ENCODE peak calls at places on chromosomes 1 and 21, in nine cellular contexts. One of them, this sample, is unnamed.

GRCh38 chr1:173424786-173425407 is 52.2 kb upstream of the PRDX6 start:
- DNase-seq in cardiac fibroblast: no peak
- DNase-seq in AG09319: no peak
- DNase-seq in tibial nerve: no peak
- DNase-seq in MM.1S: no peak
- DNase-seq in HFFc6: peak
- DNase-seq in fibroblast of pulmonary artery: no peak
- DNase-seq in AG04449: no peak
- DNase-seq in transverse colon: peak
- DNase-seq in this sample: no peak

GRCh38 chr1:240107058-240107684 is 15.5 kb downstream of the FMN2 start:
- DNase-seq in cardiac fibroblast: no peak
- DNase-seq in AG09319: no peak
- DNase-seq in tibial nerve: no peak
- DNase-seq in MM.1S: no peak
- DNase-seq in HFFc6: peak
- DNase-seq in fibroblast of pulmonary artery: peak
- DNase-seq in AG04449: no peak
- DNase-seq in transverse colon: no peak
- DNase-seq in this sample: no peak

GRCh38 chr1:226222686-226223085 is 778 bp upstream of the MIXL1 start:
- DNase-seq in cardiac fibroblast: no peak
- DNase-seq in AG09319: no peak
- DNase-seq in tibial nerve: no peak
- DNase-seq in MM.1S: no peak
- DNase-seq in HFFc6: no peak
- DNase-seq in fibroblast of pulmonary artery: no peak
- DNase-seq in AG04449: no peak
- DNase-seq in transverse colon: no peak
- DNase-seq in this sample: no peak

GRCh38 chr1:61254629-61255323 is 172.4 kb downstream of the NFIA start:
- DNase-seq in cardiac fibroblast: peak
- DNase-seq in AG09319: no peak
- DNase-seq in tibial nerve: peak
- DNase-seq in MM.1S: no peak
- DNase-seq in HFFc6: peak
- DNase-seq in fibroblast of pulmonary artery: peak
- DNase-seq in AG04449: no peak
- DNase-seq in transverse colon: no peak
- DNase-seq in this sample: no peak

GRCh38 chr1:77642196-77642595 is 40.3 kb downstream of the ZZZ3 start:
- DNase-seq in cardiac fibroblast: peak
- DNase-seq in AG09319: no peak
- DNase-seq in tibial nerve: no peak
- DNase-seq in MM.1S: no peak
- DNase-seq in HFFc6: no peak
- DNase-seq in fibroblast of pulmonary artery: peak
- DNase-seq in AG04449: no peak
- DNase-seq in transverse colon: no peak
- DNase-seq in this sample: no peak

GRCh38 chr1:52603301-52603675 is 1.1 kb downstream of the GPX7 start:
- DNase-seq in cardiac fibroblast: peak
- DNase-seq in AG09319: no peak
- DNase-seq in tibial nerve: no peak
- DNase-seq in MM.1S: no peak
- DNase-seq in HFFc6: no peak
- DNase-seq in fibroblast of pulmonary artery: no peak
- DNase-seq in AG04449: no peak
- DNase-seq in transverse colon: no peak
- DNase-seq in this sample: no peak

GRCh38 chr1:23385119-23385621 is 15.5 kb upstream of the ZNF436 start:
- DNase-seq in cardiac fibroblast: peak
- DNase-seq in AG09319: no peak
- DNase-seq in tibial nerve: no peak
- DNase-seq in MM.1S: no peak
- DNase-seq in HFFc6: no peak
- DNase-seq in fibroblast of pulmonary artery: peak
- DNase-seq in AG04449: no peak
- DNase-seq in transverse colon: no peak
- DNase-seq in this sample: no peak

GRCh38 chr1:1680912-1681273 is 11.7 kb downstream of the SLC35E2B start:
- DNase-seq in cardiac fibroblast: no peak
- DNase-seq in AG09319: no peak
- DNase-seq in tibial nerve: no peak
- DNase-seq in MM.1S: no peak
- DNase-seq in HFFc6: no peak
- DNase-seq in fibroblast of pulmonary artery: no peak
- DNase-seq in AG04449: no peak
- DNase-seq in transverse colon: peak
- DNase-seq in this sample: peak

GRCh38 chr1:154386643-154387352 is 18.3 kb upstream of the IL6R start:
- DNase-seq in cardiac fibroblast: peak
- DNase-seq in AG09319: no peak
- DNase-seq in tibial nerve: no peak
- DNase-seq in MM.1S: no peak
- DNase-seq in HFFc6: no peak
- DNase-seq in fibroblast of pulmonary artery: no peak
- DNase-seq in AG04449: no peak
- DNase-seq in transverse colon: peak
- DNase-seq in this sample: no peak

GRCh38 chr1:198295186-198295585 is 138.4 kb downstream of the NEK7 start:
- DNase-seq in cardiac fibroblast: no peak
- DNase-seq in AG09319: no peak
- DNase-seq in tibial nerve: no peak
- DNase-seq in MM.1S: no peak
- DNase-seq in HFFc6: no peak
- DNase-seq in fibroblast of pulmonary artery: no peak
- DNase-seq in AG04449: no peak
- DNase-seq in transverse colon: no peak
- DNase-seq in this sample: no peak

GRCh38 chr1:244461254-244462071 is at the start of gene CATSPERE:
- DNase-seq in cardiac fibroblast: peak
- DNase-seq in AG09319: peak
- DNase-seq in tibial nerve: peak
- DNase-seq in MM.1S: peak
- DNase-seq in HFFc6: peak
- DNase-seq in fibroblast of pulmonary artery: peak
- DNase-seq in AG04449: no peak
- DNase-seq in transverse colon: peak
- DNase-seq in this sample: peak

GRCh38 chr1:204177133-204177532 is 11.0 kb upstream of the REN start:
- DNase-seq in cardiac fibroblast: no peak
- DNase-seq in AG09319: no peak
- DNase-seq in tibial nerve: no peak
- DNase-seq in MM.1S: no peak
- DNase-seq in HFFc6: no peak
- DNase-seq in fibroblast of pulmonary artery: no peak
- DNase-seq in AG04449: no peak
- DNase-seq in transverse colon: no peak
- DNase-seq in this sample: no peak

GRCh38 chr1:27807385-27807784 is 23.2 kb upstream of the PPP1R8 start:
- DNase-seq in cardiac fibroblast: peak
- DNase-seq in AG09319: no peak
- DNase-seq in tibial nerve: no peak
- DNase-seq in MM.1S: no peak
- DNase-seq in HFFc6: no peak
- DNase-seq in fibroblast of pulmonary artery: peak
- DNase-seq in AG04449: no peak
- DNase-seq in transverse colon: no peak
- DNase-seq in this sample: no peak

GRCh38 chr1:94592566-94592920 is 51.0 kb upstream of the F3 start:
- DNase-seq in cardiac fibroblast: no peak
- DNase-seq in AG09319: no peak
- DNase-seq in tibial nerve: no peak
- DNase-seq in MM.1S: no peak
- DNase-seq in HFFc6: no peak
- DNase-seq in fibroblast of pulmonary artery: no peak
- DNase-seq in AG04449: no peak
- DNase-seq in transverse colon: no peak
- DNase-seq in this sample: no peak

GRCh38 chr1:177471244-177471643 is 300.5 kb downstream of the BRINP2 start:
- DNase-seq in cardiac fibroblast: peak
- DNase-seq in AG09319: no peak
- DNase-seq in tibial nerve: no peak
- DNase-seq in MM.1S: no peak
- DNase-seq in HFFc6: no peak
- DNase-seq in fibroblast of pulmonary artery: peak
- DNase-seq in AG04449: no peak
- DNase-seq in transverse colon: no peak
- DNase-seq in this sample: no peak

GRCh38 chr1:117339866-117340357 is 27.3 kb upstream of the MAN1A2 start:
- DNase-seq in cardiac fibroblast: peak
- DNase-seq in AG09319: peak
- DNase-seq in tibial nerve: no peak
- DNase-seq in MM.1S: peak
- DNase-seq in HFFc6: peak
- DNase-seq in fibroblast of pulmonary artery: peak
- DNase-seq in AG04449: no peak
- DNase-seq in transverse colon: peak
- DNase-seq in this sample: no peak

DNA sequence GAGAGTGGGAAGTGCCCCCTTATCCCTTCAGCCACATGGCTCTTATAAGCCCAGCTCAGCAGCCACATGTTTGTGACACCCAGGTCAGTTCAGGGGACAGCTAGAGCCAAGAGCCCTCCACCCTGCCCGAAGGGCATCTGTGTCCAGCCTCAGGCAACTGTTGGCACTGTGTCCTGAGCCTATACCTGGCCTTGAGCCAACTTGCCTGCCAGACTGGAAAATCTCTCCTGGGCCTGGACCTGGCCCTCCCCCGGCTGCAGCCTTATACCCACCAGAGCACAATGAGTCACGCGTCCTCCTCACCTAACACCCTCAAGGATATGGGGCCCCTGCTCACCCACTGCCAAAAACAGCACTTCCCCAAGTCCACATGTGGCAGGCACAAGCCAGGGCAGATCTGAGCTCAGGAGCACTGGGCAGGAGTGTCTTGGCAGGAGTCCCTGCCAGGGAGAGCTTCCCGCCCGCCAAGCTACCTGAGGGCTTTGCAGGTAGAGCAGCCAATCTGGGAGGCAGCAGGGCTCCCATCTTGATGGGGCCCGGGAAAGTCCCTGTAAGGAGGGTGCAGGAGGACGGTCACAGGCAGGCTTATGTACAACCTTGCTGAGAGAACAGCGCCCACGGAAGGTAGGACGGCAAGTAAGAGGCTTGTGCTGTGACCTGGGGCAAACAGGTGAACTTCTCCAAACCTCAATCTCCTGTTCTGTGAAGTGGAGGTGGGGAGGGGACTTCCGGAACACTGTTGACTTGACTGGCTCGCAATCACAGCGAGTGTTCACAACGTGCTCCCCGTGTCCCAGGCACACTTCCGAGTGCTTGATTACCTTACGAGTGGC is 19.8 kb upstream of the HSPG2 start:
- DNase-seq in cardiac fibroblast: peak
- DNase-seq in AG09319: no peak
- DNase-seq in tibial nerve: no peak
- DNase-seq in MM.1S: no peak
- DNase-seq in HFFc6: no peak
- DNase-seq in fibroblast of pulmonary artery: peak
- DNase-seq in AG04449: no peak
- DNase-seq in transverse colon: peak
- DNase-seq in this sample: peak
- TF ChIP-seq CTCF in cardiac fibroblast: no peak
- TF ChIP-seq CTCF in AG09319: no peak
- TF ChIP-seq CTCF in tibial nerve: no peak
- TF ChIP-seq CTCF in MM.1S: no peak
- TF ChIP-seq CTCF in HFFc6: no peak
- TF ChIP-seq CTCF in fibroblast of pulmonary artery: no peak
- TF ChIP-seq CTCF in AG04449: no peak
- TF ChIP-seq CTCF in transverse colon: no peak
- TF ChIP-seq CTCF in this sample: no peak

GRCh38 chr21:16307256-16307655 is 577.5 kb downstream of the USP25 start:
- DNase-seq in cardiac fibroblast: no peak
- DNase-seq in AG09319: no peak
- DNase-seq in tibial nerve: no peak
- DNase-seq in MM.1S: no peak
- DNase-seq in HFFc6: no peak
- DNase-seq in fibroblast of pulmonary artery: no peak
- DNase-seq in AG04449: no peak
- DNase-seq in transverse colon: no peak
- DNase-seq in this sample: no peak
- TF ChIP-seq CTCF in cardiac fibroblast: no peak
- TF ChIP-seq CTCF in AG09319: no peak
- TF ChIP-seq CTCF in tibial nerve: no peak
- TF ChIP-seq CTCF in MM.1S: no peak
- TF ChIP-seq CTCF in HFFc6: no peak
- TF ChIP-seq CTCF in fibroblast of pulmonary artery: no peak
- TF ChIP-seq CTCF in AG04449: no peak
- TF ChIP-seq CTCF in transverse colon: no peak
- TF ChIP-seq CTCF in this sample: no peak

DNA sequence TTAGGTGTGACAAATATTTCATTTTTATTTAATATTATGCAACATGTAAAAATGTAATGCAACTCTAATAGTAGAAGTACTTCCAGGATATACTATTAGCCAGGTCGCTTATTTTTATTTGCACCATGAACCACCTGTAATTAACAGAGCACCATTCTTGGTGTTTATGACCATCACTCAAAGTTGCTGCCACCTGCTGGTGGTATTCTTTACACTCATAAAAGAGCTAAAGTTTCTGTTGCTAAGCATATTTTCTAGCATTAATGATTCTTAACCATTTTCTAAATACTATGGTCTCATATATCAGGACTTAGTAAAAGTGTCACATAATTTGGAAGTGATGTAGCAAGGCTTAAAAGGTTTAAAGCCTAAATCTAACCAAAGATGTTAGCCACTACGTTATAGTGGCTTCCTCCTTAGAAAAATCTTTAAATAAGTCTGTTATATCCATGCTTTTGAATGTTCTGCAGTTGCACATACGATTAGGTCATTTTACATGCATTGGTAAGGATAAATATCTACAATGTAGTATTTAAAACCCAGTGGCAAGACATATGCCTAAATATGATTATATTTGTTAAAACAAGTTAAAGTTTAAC is 244.5 kb downstream of the NEGR1 start:
- DNase-seq in cardiac fibroblast: peak
- DNase-seq in AG09319: peak
- DNase-seq in tibial nerve: peak
- DNase-seq in MM.1S: peak
- DNase-seq in HFFc6: peak
- DNase-seq in fibroblast of pulmonary artery: peak
- DNase-seq in AG04449: no peak
- DNase-seq in transverse colon: peak
- DNase-seq in this sample: no peak
- TF ChIP-seq CTCF in cardiac fibroblast: peak
- TF ChIP-seq CTCF in AG09319: peak
- TF ChIP-seq CTCF in tibial nerve: peak
- TF ChIP-seq CTCF in MM.1S: peak
- TF ChIP-seq CTCF in HFFc6: peak
- TF ChIP-seq CTCF in fibroblast of pulmonary artery: peak
- TF ChIP-seq CTCF in AG04449: peak
- TF ChIP-seq CTCF in transverse colon: peak
- TF ChIP-seq CTCF in this sample: peak

GRCh38 chr1:65577278-65577677 is 156.8 kb downstream of the LEPR start:
- DNase-seq in cardiac fibroblast: no peak
- DNase-seq in AG09319: no peak
- DNase-seq in tibial nerve: no peak
- DNase-seq in MM.1S: no peak
- DNase-seq in HFFc6: no peak
- DNase-seq in fibroblast of pulmonary artery: no peak
- DNase-seq in AG04449: no peak
- DNase-seq in transverse colon: no peak
- DNase-seq in this sample: no peak

GRCh38 chr1:65584399-65584798 is 163.9 kb downstream of the LEPR start:
- DNase-seq in cardiac fibroblast: no peak
- DNase-seq in AG09319: no peak
- DNase-seq in tibial nerve: no peak
- DNase-seq in MM.1S: no peak
- DNase-seq in HFFc6: no peak
- DNase-seq in fibroblast of pulmonary artery: no peak
- DNase-seq in AG04449: no peak
- DNase-seq in transverse colon: no peak
- DNase-seq in this sample: no peak

GRCh38 chr1:65581120-65581519 is 160.7 kb downstream of the LEPR start:
- DNase-seq in cardiac fibroblast: peak
- DNase-seq in AG09319: no peak
- DNase-seq in tibial nerve: no peak
- DNase-seq in MM.1S: no peak
- DNase-seq in HFFc6: peak
- DNase-seq in fibroblast of pulmonary artery: peak
- DNase-seq in AG04449: no peak
- DNase-seq in transverse colon: no peak
- DNase-seq in this sample: no peak
- TF ChIP-seq CTCF in cardiac fibroblast: peak
- TF ChIP-seq CTCF in AG09319: peak
- TF ChIP-seq CTCF in tibial nerve: no peak
- TF ChIP-seq CTCF in MM.1S: no peak
- TF ChIP-seq CTCF in HFFc6: peak
- TF ChIP-seq CTCF in fibroblast of pulmonary artery: peak
- TF ChIP-seq CTCF in AG04449: peak
- TF ChIP-seq CTCF in transverse colon: no peak
- TF ChIP-seq CTCF in this sample: peak

This sample was measured in chondrocyte.